ENCODE peak calls at places on chromosomes 13 and 19, in nine cellular contexts. H is IMR-90, L is testis, R is GM12878, O is A549, M is ovary, Y is esophagus squamous epithelium, W is adrenal gland, K is uterus. J is an unnamed sample.
A peak's percentile ranks its signal among the peaks of the same experiment; 100 is the strongest.

GRCh38 chr19:2624537-2625091 is 77.9 kb downstream of the GNG7 start:
- DNase-seq in R (no peak), L (peak; percentile 69), H (no peak), Y (no peak), W (no peak), K (no peak), M (no peak), O (no peak), J (no peak)

GRCh38 chr19:3710265-3710812 is 2.2 kb downstream of the TJP3 start:
- DNase-seq in M (no peak), H (peak; percentile 43), L (peak; percentile 61), O (peak; percentile 93), Y (no peak), W (peak; percentile 65), R (no peak), K (no peak), J (no peak)

GRCh38 chr13:65555973-65556372 is 1674.2 kb downstream of the PCDH9 start:
- DNase-seq in H (no peak), M (no peak), K (no peak), O (no peak), W (no peak), R (no peak), L (no peak), Y (no peak), J (no peak)

GRCh38 chr19:21022996-21023395 is 2.5 kb downstream of the ZNF430 start:
- DNase-seq in M (no peak), L (no peak), R (no peak), Y (no peak), W (peak; percentile 19), O (no peak), K (no peak), H (peak; percentile 66), J (no peak)

GRCh38 chr13:48165727-48166126 is 67.3 kb upstream of the ITM2B start:
- DNase-seq in K (no peak), H (no peak), O (no peak), L (no peak), W (no peak), R (no peak), M (no peak), Y (no peak), J (no peak)

GRCh38 chr19:34120846-34121639 is 51.3 kb upstream of the LSM14A start:
- DNase-seq in K (no peak), R (no peak), H (peak; percentile 52), O (peak; percentile 77), L (peak; percentile 43), M (no peak), Y (no peak), W (peak; percentile 33), J (peak; percentile 65)

GRCh38 chr13:46347277-46347676 is 39.8 kb downstream of the RUBCNL start:
- DNase-seq in K (no peak), O (no peak), M (no peak), H (no peak), W (no peak), L (no peak), R (no peak), Y (no peak), J (no peak)

GRCh38 chr13:110272651-110273050 is 34.3 kb downstream of the COL4A1 start:
- DNase-seq in L (no peak), Y (no peak), K (no peak), R (no peak), O (no peak), M (no peak), W (no peak), H (no peak), J (no peak)

GRCh38 chr19:48837081-48837524 is 812 bp upstream of the HSD17B14 start:
- DNase-seq in K (peak; percentile 93), M (peak; percentile 87), H (peak; percentile 78), O (peak; percentile 96), Y (no peak), L (peak; percentile 84), W (peak; percentile 95), R (peak; percentile 67), J (peak; percentile 86)

GRCh38 chr13:89066868-89067466 is 1395.8 kb downstream of the SLITRK5 start:
- DNase-seq in L (peak; percentile 47), M (no peak), R (no peak), W (peak; percentile 7), O (peak; percentile 39), K (no peak), H (peak; percentile 0), Y (no peak), J (no peak)

GRCh38 chr19:45780448-45781281 is 1.6 kb downstream of the DMPK start:
- DNase-seq in Y (no peak), H (no peak), M (peak; percentile 33), K (peak; percentile 52), R (no peak), L (no peak), W (no peak), O (no peak), J (no peak)

GRCh38 chr19:45780146-45780447 is 2.2 kb downstream of the DMPK start:
- DNase-seq in K (no peak), O (no peak), H (no peak), L (no peak), W (no peak), M (no peak), R (no peak), Y (no peak), J (no peak)

GRCh38 chr19:45777395-45777961 is 4.8 kb downstream of the DMPK start:
- DNase-seq in L (no peak), Y (no peak), M (peak; percentile 30), R (no peak), K (no peak), W (no peak), H (no peak), O (no peak), J (no peak)

GRCh38 chr19:45778010-45778671 is 4.1 kb downstream of the DMPK start:
- DNase-seq in R (no peak), K (no peak), O (no peak), M (peak; percentile 32), L (no peak), W (no peak), H (no peak), Y (no peak), J (no peak)

DNA sequence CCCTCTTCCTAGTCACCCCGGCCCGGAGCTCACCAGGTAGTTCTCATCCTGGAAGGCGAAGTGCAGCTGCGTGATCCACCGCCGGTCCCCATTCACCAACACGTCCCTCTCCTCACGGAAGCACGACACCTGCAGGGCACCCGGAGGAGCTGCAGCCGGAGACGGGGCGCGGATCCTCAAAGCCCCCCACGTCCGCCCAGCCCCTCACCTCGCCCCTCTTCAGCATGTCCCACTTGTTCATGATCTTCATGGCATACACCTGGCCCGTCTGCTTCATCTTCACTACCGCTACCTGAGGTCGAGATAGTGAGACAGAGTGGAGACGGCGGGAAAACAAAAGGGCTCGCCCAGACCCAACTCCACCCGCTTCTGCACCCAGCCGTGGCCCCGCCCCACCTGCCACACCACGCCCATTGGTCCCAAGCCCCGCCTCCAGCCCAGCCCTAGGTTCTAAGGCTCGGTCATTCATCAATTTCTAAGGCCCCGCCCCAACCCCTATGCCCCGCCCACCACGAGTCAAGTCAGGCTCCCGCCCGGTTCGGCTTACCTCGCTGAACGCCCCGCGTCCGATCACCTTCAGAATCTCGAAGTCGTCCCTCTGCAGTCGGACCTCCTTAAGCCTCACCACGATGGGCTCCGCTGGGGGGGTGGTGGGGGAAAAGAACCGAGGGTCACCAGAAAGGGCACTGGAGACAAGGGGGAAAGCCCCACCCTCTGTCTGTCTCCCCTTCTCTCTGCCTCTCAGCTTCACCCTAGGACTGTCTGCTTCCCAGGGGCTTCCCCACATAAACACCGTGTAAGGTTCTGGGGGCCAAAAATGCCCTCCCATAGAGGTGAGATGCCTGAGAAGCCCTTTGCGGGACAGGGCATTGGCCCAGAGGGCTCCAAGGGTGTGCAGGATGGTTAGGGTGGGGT is 2.8 kb downstream of the DMPK start:
- DNase-seq in M (peak; percentile 95), O (peak; percentile 95), L (peak; percentile 88), Y (peak; percentile 55), R (peak; percentile 63), H (no peak), W (peak; percentile 93), K (peak; percentile 94), J (peak; percentile 84)
- TF ChIP-seq POLR2A in M (no peak), O (no peak), L (no peak), Y (no peak), R (peak; percentile 67), H (no peak), W (no peak), K (no peak), J (no peak)

GRCh38 chr13:49627831-49628652 is at the start of gene ARL11:
- DNase-seq in H (no peak), M (no peak), W (peak; percentile 52), Y (peak; percentile 50), L (peak; percentile 49), O (no peak), K (no peak), R (peak; percentile 39), J (no peak)

GRCh38 chr13:49622174-49622946 is 5.9 kb upstream of the ARL11 start:
- DNase-seq in L (no peak), R (no peak), Y (no peak), W (peak; percentile 63), K (no peak), O (no peak), H (no peak), M (no peak), J (peak; percentile 69)

GRCh38 chr13:49624207-49624606 is 4.1 kb upstream of the ARL11 start:
- DNase-seq in R (no peak), M (no peak), O (no peak), K (no peak), L (no peak), Y (no peak), H (no peak), W (no peak), J (no peak)

GRCh38 chr13:49629196-49629938 is 1.1 kb downstream of the ARL11 start:
- DNase-seq in H (no peak), W (no peak), R (no peak), L (no peak), K (no peak), M (no peak), O (no peak), Y (no peak), J (peak; percentile 43)

GRCh38 chr13:49625392-49626137 is 2.7 kb upstream of the ARL11 start:
- DNase-seq in M (peak; percentile 36), H (peak; percentile 6), Y (no peak), R (no peak), O (peak; percentile 14), W (peak; percentile 97), L (no peak), K (no peak), J (no peak)
- TF ChIP-seq POLR2A in M (no peak), H (no peak), Y (no peak), R (no peak), O (no peak), W (no peak), L (no peak), K (no peak), J (no peak)

DNA sequence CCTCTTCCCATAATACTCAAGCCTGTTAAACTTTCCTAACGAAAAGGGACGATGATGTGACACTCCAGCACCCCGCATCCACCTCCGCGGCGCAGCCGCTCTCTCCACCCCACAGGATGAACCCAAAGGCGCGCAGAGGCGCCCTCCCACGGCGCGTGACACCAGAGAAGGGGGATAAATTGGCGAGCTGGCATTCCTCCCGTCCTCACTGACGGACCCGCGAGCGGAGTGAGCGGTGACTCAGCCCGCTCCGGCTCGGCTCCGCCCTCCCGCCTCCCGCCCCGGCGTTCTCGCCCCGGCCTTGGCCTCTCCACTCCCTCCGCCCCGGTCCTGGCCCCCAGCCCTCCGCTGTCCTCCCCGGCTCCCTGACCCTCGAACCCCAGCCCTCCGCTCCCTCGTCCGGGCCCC is 590 bp downstream of the TUBGCP3 start:
- DNase-seq in W (peak; percentile 93), H (peak; percentile 86), R (no peak), M (peak; percentile 93), K (peak; percentile 88), Y (no peak), L (peak; percentile 87), O (peak; percentile 69), J (peak; percentile 85)
- TF ChIP-seq POLR2A in W (peak; percentile 19), H (no peak), R (no peak), M (peak; percentile 17), K (peak; percentile 13), Y (peak; percentile 29), L (no peak), O (peak; percentile 44), J (no peak)

GRCh38 chr19:43755256-43755801 is 567 bp upstream of the SMG9 start:
- DNase-seq in K (peak; percentile 85), R (no peak), H (peak; percentile 61), M (peak; percentile 84), Y (no peak), W (peak; percentile 82), O (peak; percentile 91), L (peak; percentile 85), J (peak; percentile 68)
- TF ChIP-seq POLR2A in K (no peak), R (no peak), H (peak; percentile 10), M (no peak), Y (no peak), W (no peak), O (peak; percentile 31), L (no peak), J (peak; percentile 46)

J was measured in endothelial cell of umbilical vein.